ENCODE peak calls at places on chromosomes 4 and X, in ten cellular contexts. J is iPS DF 6.9; K is activated gamma-delta T cell treated with anti-CD3 and anti-CD28 coated beads, Interleukin-2, amount 50 U/mL, for 16 hours; Q is AG09309; G is EH; X is sciatic nerve; C is mucosa of descending colon; N is EL; R is ecto neural progenitor cell; E is dorsolateral prefrontal cortex. L is an unnamed sample.

GRCh38 chr4:41120297-41121217 is 93.8 kb downstream of the APBB2 start:
- DNase-seq in J (no peak), K (no peak), Q (no peak), G (no peak), X (peak), C (no peak), N (no peak), R (no peak), E (peak), L (peak)

GRCh38 chr4:17385403-17385802 is 126.5 kb downstream of the QDPR start:
- DNase-seq in J (no peak), K (peak), Q (no peak), G (peak), X (no peak), C (peak), N (peak), R (no peak), E (no peak), L (peak)

GRCh38 chr4:122117743-122118142 is 34.4 kb upstream of the BLTP1 start:
- DNase-seq in J (no peak), K (no peak), Q (peak), G (peak), X (no peak), C (no peak), N (no peak), R (no peak), E (no peak), L (peak)

GRCh38 chr4:22322996-22323395 is 192.9 kb downstream of the ADGRA3 start:
- DNase-seq in J (no peak), K (no peak), Q (no peak), G (no peak), X (no peak), C (no peak), N (no peak), R (no peak), E (no peak), L (no peak)

GRCh38 chr4:131441004-131441688 is 1707.9 kb upstream of the PCDH10 start:
- DNase-seq in J (no peak), K (no peak), Q (no peak), G (no peak), X (no peak), C (no peak), N (no peak), R (no peak), E (no peak), L (no peak)

GRCh38 chr4:13323916-13324315 is 160.2 kb downstream of the RAB28 start:
- DNase-seq in J (no peak), K (no peak), Q (no peak), G (no peak), X (no peak), C (no peak), N (no peak), R (no peak), E (no peak), L (no peak)

GRCh38 chrX:66632473-66632872 is 6.4 kb downstream of the EDA2R start:
- DNase-seq in J (no peak), K (no peak), Q (no peak), G (peak), X (no peak), C (no peak), N (peak), R (no peak), E (no peak), L (peak)

GRCh38 chr4:8330821-8331566 is 61.4 kb downstream of the HTRA3 start:
- DNase-seq in J (no peak), K (no peak), Q (no peak), G (no peak), X (peak), C (no peak), N (no peak), R (no peak), E (peak), L (no peak)

GRCh38 chrX:12360389-12360788 is 222.1 kb downstream of the FRMPD4 start:
- DNase-seq in J (no peak), K (no peak), Q (peak), G (peak), X (no peak), C (no peak), N (peak), R (no peak), E (no peak), L (peak)

L was measured in fibroblast of mammary gland.